ENCODE peak calls at places on chromosome 16, in eight cellular contexts. E, K, B, Q, U, H, Z and A are unnamed samples.

GRCh38 chr16:56610017-56610608 is 1.7 kb downstream of the MT2A start:
- DNase-seq in U (no peak), E (no peak), Q (peak; percentile 60), B (peak; percentile 66), H (no peak), K (peak; percentile 32), Z (peak; percentile 17), A (no peak)

GRCh38 chr16:30841332-30841731 is 52.5 kb downstream of the BCL7C start:
- DNase-seq in Q (no peak), Z (no peak), H (no peak), K (peak; percentile 90), E (no peak), B (no peak), U (no peak), A (no peak)

GRCh38 chr16:85313541-85314208 is 201.4 kb upstream of the CIBAR2 start:
- DNase-seq in H (no peak), B (no peak), Z (no peak), Q (no peak), U (no peak), K (no peak), E (no peak), A (no peak)

GRCh38 chr16:50653056-50653455 is 28.1 kb downstream of the SNX20 start:
- DNase-seq in B (no peak), K (peak; percentile 86), U (no peak), Q (no peak), H (no peak), E (no peak), Z (no peak), A (no peak)

GRCh38 chr16:16191493-16192167 is 31.7 kb downstream of the ABCC6 start:
- DNase-seq in K (no peak), Q (no peak), U (no peak), H (no peak), Z (no peak), B (no peak), E (no peak), A (no peak)

GRCh38 chr16:13969711-13970110 is 49.8 kb downstream of the ERCC4 start:
- DNase-seq in K (no peak), H (no peak), E (no peak), B (no peak), Z (no peak), U (no peak), Q (no peak), A (no peak)

GRCh38 chr16:86668136-86668535 is 89.8 kb downstream of the FOXL1 start:
- DNase-seq in Z (no peak), U (no peak), B (no peak), E (no peak), Q (no peak), K (peak; percentile 83), H (peak; percentile 17), A (no peak)

GRCh38 chr16:70470927-70471341 is 16.5 kb downstream of the FCSK start:
- DNase-seq in K (peak; percentile 50), B (no peak), Z (no peak), E (no peak), Q (no peak), H (no peak), U (no peak), A (no peak)

GRCh38 chr16:14284930-14285541 is 213.9 kb downstream of the MRTFB start:
- DNase-seq in B (no peak), Z (peak; percentile 62), Q (no peak), U (peak; percentile 40), H (no peak), E (peak; percentile 40), K (peak; percentile 82), A (peak; percentile 71)

GRCh38 chr16:29809850-29810698 is 1.9 kb upstream of the PRRT2 start:
- DNase-seq in U (no peak), B (peak; percentile 67), K (peak; percentile 65), Q (no peak), H (no peak), E (no peak), Z (peak; percentile 52), A (no peak)